ENCODE peak calls at places on chromosomes 5 and 9, in eight cellular contexts. D is occipital lobe; I is NAMALWA; W is stimulated activated CD8-positive, alpha-beta memory T cell treated with anti-CD3 and anti-CD28 coated beads, Interleukin-15, amount 100 ng/mL, for 4 hours; T is adipocyte; F is astrocyte of the spinal cord; E is HuH-7; X is BJ. U is an unnamed sample.

GRCh38 chr5:31396611-31397295 is 135.1 kb downstream of the DROSHA start:
- DNase-seq in D (no peak), I (no peak), W (no peak), T (no peak), F (no peak), E (no peak), X (no peak), U (no peak)

GRCh38 chr9:33818167-33818831 is 1.3 kb downstream of the UBE2R2 start:
- DNase-seq in D (no peak), I (peak; percentile 61), W (no peak), T (no peak), F (peak; percentile 2), E (peak; percentile 8), X (no peak), U (no peak)

GRCh38 chr9:109166771-109167601 is at the start of gene FRRS1L:
- DNase-seq in D (peak; percentile 55), I (no peak), W (no peak), T (peak; percentile 33), F (no peak), E (no peak), X (no peak), U (no peak)

GRCh38 chr5:78805474-78806124 is 157.0 kb upstream of the LHFPL2 start:
- DNase-seq in D (no peak), I (no peak), W (no peak), T (no peak), F (no peak), E (no peak), X (no peak), U (no peak)

GRCh38 chr5:132414634-132415377 is 45.3 kb downstream of the SLC22A5 start:
- DNase-seq in D (no peak), I (peak; percentile 56), W (no peak), T (peak; percentile 76), F (peak; percentile 68), E (peak; percentile 38), X (no peak), U (no peak)

GRCh38 chr5:154757647-154758406 is 2.6 kb downstream of the LARP1 start:
- DNase-seq in D (no peak), I (peak; percentile 49), W (peak; percentile 45), T (peak; percentile 60), F (no peak), E (no peak), X (no peak), U (no peak)

GRCh38 chr5:150672884-150673275 is 11.8 kb downstream of the MYOZ3 start:
- DNase-seq in D (no peak), I (no peak), W (no peak), T (no peak), F (no peak), E (no peak), X (no peak), U (no peak)

GRCh38 chr5:56060276-56061110 is 65.7 kb upstream of the IL6ST start:
- DNase-seq in D (no peak), I (no peak), W (no peak), T (no peak), F (no peak), E (no peak), X (no peak), U (no peak)

GRCh38 chr5:168683247-168683926 is 104.2 kb upstream of the PANK3 start:
- DNase-seq in D (no peak), I (no peak), W (peak; percentile 10), T (no peak), F (no peak), E (no peak), X (no peak), U (no peak)

GRCh38 chr9:36995927-36996471 is 38.1 kb downstream of the PAX5 start:
- DNase-seq in D (no peak), I (peak; percentile 78), W (peak; percentile 5), T (peak; percentile 30), F (peak; percentile 53), E (peak; percentile 98), X (no peak), U (no peak)

GRCh38 chr9:18826248-18826647 is 206.8 kb downstream of the SAXO1 start:
- DNase-seq in D (no peak), I (no peak), W (no peak), T (no peak), F (no peak), E (no peak), X (no peak), U (no peak)

GRCh38 chr5:16712178-16712577 is 95.4 kb upstream of the RETREG1 start:
- DNase-seq in D (no peak), I (no peak), W (no peak), T (peak; percentile 11), F (no peak), E (no peak), X (no peak), U (no peak)

GRCh38 chr5:37668524-37669047 is 171.3 kb downstream of the GDNF start:
- DNase-seq in D (no peak), I (no peak), W (no peak), T (peak; percentile 94), F (peak; percentile 98), E (peak; percentile 61), X (peak; percentile 90), U (no peak)

GRCh38 chr9:7622481-7622880 is 177.1 kb downstream of the DMAC1 start:
- DNase-seq in D (no peak), I (no peak), W (no peak), T (no peak), F (no peak), E (no peak), X (no peak), U (no peak)

GRCh38 chr5:72951850-72952468 is 3.9 kb upstream of the FCHO2 start:
- DNase-seq in D (no peak), I (peak; percentile 25), W (no peak), T (peak; percentile 77), F (peak; percentile 55), E (no peak), X (peak; percentile 39), U (no peak)

GRCh38 chr9:70998962-70999361 is 122.5 kb downstream of the TRPM3 start:
- DNase-seq in D (no peak), I (no peak), W (no peak), T (peak; percentile 19), F (peak; percentile 56), E (no peak), X (no peak), U (no peak)

GRCh38 chr5:107476783-107477182 is 194.0 kb downstream of the EFNA5 start:
- DNase-seq in D (no peak), I (peak; percentile 64), W (no peak), T (no peak), F (no peak), E (no peak), X (no peak), U (no peak)

GRCh38 chr5:8517461-8517860 is 648.5 kb downstream of the MTRR start:
- DNase-seq in D (no peak), I (no peak), W (no peak), T (no peak), F (no peak), E (no peak), X (no peak), U (no peak)

GRCh38 chr9:19201899-19202891 is 28.3 kb upstream of the DENND4C start:
- DNase-seq in D (no peak), I (no peak), W (no peak), T (no peak), F (no peak), E (peak; percentile 55), X (no peak), U (no peak)

GRCh38 chr5:117590944-117591343 is 1016.3 kb upstream of the SEMA6A start:
- DNase-seq in D (no peak), I (peak; percentile 38), W (no peak), T (peak; percentile 43), F (peak; percentile 24), E (peak; percentile 23), X (no peak), U (no peak)

GRCh38 chr5:541888-542692 is 17.8 kb upstream of the SLC9A3 start:
- DNase-seq in D (no peak), I (no peak), W (no peak), T (no peak), F (no peak), E (no peak), X (no peak), U (no peak)

GRCh38 chr9:108869092-108869725 is 7.1 kb downstream of the ACTL7A start:
- DNase-seq in D (no peak), I (no peak), W (no peak), T (peak; percentile 62), F (peak; percentile 54), E (peak; percentile 89), X (no peak), U (no peak)

GRCh38 chr5:132425975-132426524 is 56.5 kb downstream of the SLC22A5 start:
- DNase-seq in D (no peak), I (no peak), W (no peak), T (no peak), F (no peak), E (no peak), X (no peak), U (no peak)

GRCh38 chr9:3467593-3468219 is 58.1 kb downstream of the RFX3 start:
- DNase-seq in D (peak; percentile 16), I (peak; percentile 79), W (peak; percentile 25), T (peak; percentile 87), F (peak; percentile 73), E (peak; percentile 26), X (no peak), U (peak; percentile 56)

GRCh38 chr5:12125895-12126294 is 221.6 kb upstream of the CTNND2 start:
- DNase-seq in D (no peak), I (no peak), W (no peak), T (no peak), F (no peak), E (no peak), X (no peak), U (no peak)

GRCh38 chr5:180116441-180117377 is 45.1 kb upstream of the RNF130 start:
- DNase-seq in D (no peak), I (no peak), W (no peak), T (no peak), F (no peak), E (peak; percentile 89), X (no peak), U (no peak)

GRCh38 chr5:65059681-65060598 is 291.2 kb downstream of the CWC27 start:
- DNase-seq in D (no peak), I (no peak), W (no peak), T (no peak), F (no peak), E (no peak), X (no peak), U (no peak)

GRCh38 chr9:130310456-130310855 is 44.9 kb downstream of the HMCN2 start:
- DNase-seq in D (no peak), I (no peak), W (no peak), T (no peak), F (no peak), E (no peak), X (no peak), U (no peak)

GRCh38 chr5:171157775-171158174 is 151.3 kb upstream of the TLX3 start:
- DNase-seq in D (no peak), I (no peak), W (no peak), T (no peak), F (no peak), E (no peak), X (no peak), U (no peak)

GRCh38 chr5:142388696-142389095 is 63.9 kb upstream of the SPRY4 start:
- DNase-seq in D (no peak), I (no peak), W (no peak), T (no peak), F (no peak), E (no peak), X (no peak), U (no peak)

U was measured in amygdala.